ENCODE peak calls at places on chromosome 19, in eight cellular contexts. C is BE2C, R is IMR-90, T is AG09309, X is endodermal cell, D is esophagus squamous epithelium, G is SK-N-SH, A is colonic mucosa. O is an unnamed sample.
A peak's percentile ranks its signal among the peaks of the same experiment; 100 is the strongest.

GRCh38 chr19:8577247-8577646 is at the start of gene MYO1F:
- DNase-seq in C (no peak), R (no peak), T (no peak), X (no peak), D (no peak), G (no peak), A (peak; percentile 53), O (no peak)

GRCh38 chr19:57905258-57905657 is 11.1 kb downstream of the ZNF417 start:
- DNase-seq in C (no peak), R (no peak), T (no peak), X (no peak), D (no peak), G (no peak), A (no peak), O (no peak)

GRCh38 chr19:34994643-34995471 is 5.3 kb upstream of the GRAMD1A start:
- DNase-seq in C (no peak), R (no peak), T (no peak), X (peak; percentile 32), D (no peak), G (no peak), A (peak; percentile 86), O (no peak)

GRCh38 chr19:16593181-16593580 is 21.0 kb upstream of the SLC35E1 start:
- DNase-seq in C (no peak), R (no peak), T (no peak), X (no peak), D (no peak), G (no peak), A (no peak), O (no peak)

GRCh38 chr19:44757735-44758505 is 9.4 kb downstream of the BCL3 start:
- DNase-seq in C (peak; percentile 77), R (peak; percentile 63), T (no peak), X (peak; percentile 90), D (no peak), G (peak; percentile 87), A (no peak), O (peak; percentile 66)

GRCh38 chr19:991174-991931 is 7.2 kb downstream of the WDR18 start:
- DNase-seq in C (peak; percentile 93), R (peak; percentile 46), T (no peak), X (peak; percentile 97), D (no peak), G (peak; percentile 88), A (peak; percentile 46), O (peak; percentile 42)

GRCh38 chr19:46000497-46001246 is 5.4 kb downstream of the CCDC61 start:
- DNase-seq in C (peak; percentile 84), R (no peak), T (no peak), X (peak; percentile 92), D (no peak), G (peak; percentile 95), A (peak; percentile 77), O (no peak)

GRCh38 chr19:2723747-2724146 is 2.6 kb upstream of the DIRAS1 start:
- DNase-seq in C (no peak), R (no peak), T (no peak), X (no peak), D (no peak), G (no peak), A (no peak), O (no peak)

GRCh38 chr19:33493401-33494275 is 28.0 kb downstream of the PEPD start:
- DNase-seq in C (peak; percentile 47), R (no peak), T (no peak), X (no peak), D (no peak), G (peak; percentile 35), A (no peak), O (no peak)

GRCh38 chr19:4350726-4351125 is 7.4 kb downstream of the MPND start:
- DNase-seq in C (no peak), R (no peak), T (no peak), X (no peak), D (no peak), G (no peak), A (no peak), O (no peak)

GRCh38 chr19:4403005-4403761 is 743 bp downstream of the CHAF1A start:
- DNase-seq in C (no peak), R (no peak), T (no peak), X (peak; percentile 55), D (no peak), G (no peak), A (peak; percentile 34), O (no peak)

GRCh38 chr19:1465191-1466016 is 13.6 kb downstream of the C19orf25 start:
- DNase-seq in C (no peak), R (peak; percentile 36), T (peak; percentile 18), X (peak; percentile 89), D (no peak), G (no peak), A (peak; percentile 63), O (no peak)

GRCh38 chr19:52992109-52993004 is 21.4 kb upstream of the ERVV-1 start:
- DNase-seq in C (no peak), R (no peak), T (no peak), X (peak; percentile 72), D (no peak), G (peak; percentile 42), A (peak; percentile 32), O (peak; percentile 9)

GRCh38 chr19:3608079-3608641 is 1.5 kb upstream of the TBXA2R start:
- DNase-seq in C (no peak), R (no peak), T (no peak), X (no peak), D (no peak), G (no peak), A (no peak), O (no peak)

GRCh38 chr19:3289971-3290569 is 65.6 kb downstream of the CELF5 start:
- DNase-seq in C (no peak), R (no peak), T (no peak), X (no peak), D (no peak), G (peak; percentile 23), A (no peak), O (no peak)

GRCh38 chr19:35211545-35212230 is 16.9 kb downstream of the FAM187B start:
- DNase-seq in C (no peak), R (no peak), T (no peak), X (peak; percentile 17), D (no peak), G (no peak), A (peak; percentile 53), O (no peak)

GRCh38 chr19:11345122-11345752 is 831 bp downstream of the TMEM205 start:
- DNase-seq in C (no peak), R (no peak), T (no peak), X (no peak), D (no peak), G (peak; percentile 5), A (peak; percentile 40), O (no peak)

GRCh38 chr19:52689804-52690394 is 44.9 kb downstream of the ZNF611 start:
- DNase-seq in C (peak; percentile 29), R (no peak), T (no peak), X (peak; percentile 80), D (no peak), G (peak; percentile 61), A (peak; percentile 58), O (no peak)

GRCh38 chr19:18603958-18604819 is 2.4 kb downstream of the CRLF1 start:
- DNase-seq in C (no peak), R (no peak), T (no peak), X (peak; percentile 66), D (no peak), G (peak; percentile 46), A (no peak), O (no peak)
- H3K4me3 ChIP-seq in C (no peak overlapping the region), R (no peak overlapping the region), T (no peak overlapping the region), X (no peak overlapping the region), D (peak overlapping the region; percentile 63), G (no peak overlapping the region), A (no peak overlapping the region), O (no peak overlapping the region)

DNA sequence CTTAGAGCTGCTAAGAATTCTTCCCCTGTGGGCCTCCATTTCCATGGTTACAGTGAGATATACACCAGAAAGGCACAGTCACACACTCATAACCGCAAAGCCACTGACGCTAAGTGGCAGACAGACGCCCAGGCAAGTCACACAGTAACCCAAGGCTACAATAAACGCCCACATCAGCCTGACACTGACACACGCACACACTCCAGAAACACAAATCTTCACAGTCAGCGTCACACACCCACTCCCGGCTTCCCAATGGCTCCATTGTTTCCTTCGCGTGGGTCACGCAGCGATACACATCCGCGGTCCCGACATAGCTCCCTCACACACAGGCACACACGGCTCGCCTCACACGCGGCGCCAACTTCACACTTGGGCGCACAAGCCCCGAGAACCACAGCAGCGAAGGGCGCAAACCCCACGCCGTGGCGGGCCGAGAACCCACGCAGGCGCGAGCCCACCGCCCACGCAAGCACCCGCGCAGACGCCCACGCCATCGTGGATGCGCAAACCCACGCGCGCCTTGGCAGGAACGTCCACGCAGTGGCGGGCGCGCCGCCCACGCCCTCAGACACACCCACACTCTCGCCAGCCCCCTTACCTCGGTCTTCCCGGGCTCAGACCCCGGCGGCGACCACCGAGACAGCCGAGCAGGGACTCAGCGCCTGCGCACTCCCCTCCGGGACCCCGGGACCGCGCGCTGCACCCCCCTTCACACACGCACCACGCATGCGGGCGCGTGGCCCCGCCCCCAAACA is at the start of gene ZNF667:
- DNase-seq in C (peak; percentile 16), R (peak; percentile 59), T (no peak), X (no peak), D (no peak), G (peak; percentile 28), A (peak; percentile 17), O (peak; percentile 54)
- H3K4me3 ChIP-seq in C (peak within 1 kb of the TSS; percentile 81), R (peak within 1 kb of the TSS; percentile 70), T (peak within 1 kb of the TSS; percentile 83), X (peak within 1 kb of the TSS; percentile 86), D (peak within 1 kb of the TSS; percentile 68), G (peak within 1 kb of the TSS; percentile 98), A (peak within 1 kb of the TSS; percentile 47), O (peak within 1 kb of the TSS; percentile 88)

DNA sequence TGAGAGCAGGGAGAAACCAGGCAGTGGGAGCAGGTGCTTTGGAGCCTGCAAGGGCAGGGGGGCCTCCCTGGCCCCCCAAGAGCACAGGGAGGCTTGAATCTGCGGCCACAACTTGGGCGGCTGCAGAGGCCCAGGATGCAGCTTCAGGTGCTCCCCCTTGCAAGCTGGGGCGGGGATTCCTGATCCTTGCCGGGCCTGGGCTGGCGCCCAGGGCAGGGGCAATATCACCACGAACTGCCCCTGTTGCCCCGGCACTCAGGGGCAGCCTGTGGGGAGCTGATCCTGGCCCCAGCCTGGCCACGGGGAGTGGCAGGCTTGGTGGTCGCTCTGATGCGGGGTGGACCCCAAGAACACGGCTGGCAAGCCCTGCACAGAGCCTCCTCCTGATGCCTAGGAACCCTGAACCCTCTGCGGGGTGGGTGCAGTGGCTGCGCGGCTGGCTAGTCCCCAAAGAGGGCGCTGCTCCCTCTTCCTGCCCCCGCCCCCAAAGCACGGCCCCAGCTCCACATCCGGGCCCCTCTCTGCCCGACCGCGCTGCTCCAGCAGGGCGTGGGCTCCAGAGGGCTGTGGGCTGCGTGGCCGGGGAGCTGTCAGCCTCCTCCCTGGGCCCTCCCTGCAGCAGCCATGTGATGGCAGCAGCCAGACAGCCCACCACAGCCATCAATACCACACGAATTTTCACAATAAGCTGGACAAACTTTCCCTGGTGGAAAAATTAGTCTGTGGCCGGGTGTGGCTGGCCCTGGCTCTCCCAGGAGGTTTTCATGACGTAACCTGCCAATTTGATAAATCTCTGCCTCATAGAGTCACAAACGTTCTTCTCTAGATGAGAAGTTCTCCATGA is 21.0 kb downstream of the TNFSF9 start:
- DNase-seq in C (peak; percentile 46), R (no peak), T (no peak), X (peak; percentile 91), D (no peak), G (peak; percentile 70), A (no peak), O (no peak)
- H3K4me3 ChIP-seq in C (no peak overlapping the region), R (no peak overlapping the region), T (no peak overlapping the region), X (no peak overlapping the region), D (no peak overlapping the region), G (no peak overlapping the region), A (no peak overlapping the region), O (no peak overlapping the region)

DNA sequence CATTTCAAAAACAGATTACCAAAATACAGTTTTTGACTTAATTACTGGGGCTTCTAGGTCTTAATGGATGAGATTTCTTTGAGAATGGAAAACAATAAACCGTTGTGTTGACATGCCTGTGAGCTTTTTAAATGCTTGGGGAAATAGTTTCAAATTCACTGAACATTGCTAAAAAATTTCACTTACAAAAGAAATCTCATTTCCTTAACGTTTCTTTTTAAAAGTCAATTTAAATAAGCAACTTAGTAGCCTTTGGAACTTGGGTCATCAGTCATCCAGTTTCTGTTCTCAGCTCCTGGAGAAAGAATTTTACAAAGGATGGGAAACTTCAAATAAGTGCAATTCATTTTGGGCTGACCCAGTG is 4.4 kb downstream of the ZC3H4 start:
- DNase-seq in C (no peak), R (no peak), T (no peak), X (no peak), D (no peak), G (no peak), A (no peak), O (no peak)
- H3K4me3 ChIP-seq in C (peak overlapping the region; percentile 99), R (peak overlapping the region; percentile 16), T (no peak overlapping the region), X (peak overlapping the region; percentile 97), D (peak overlapping the region; percentile 95), G (peak overlapping the region; percentile 6), A (no peak overlapping the region), O (peak overlapping the region; percentile 99)